ENCODE peak calls at places on chromosomes 2 and 18, in nine cellular contexts. X, E, Q, R, F, P, K, D and V are unnamed samples.

GRCh38 chr2:42742740-42743666 is 20.9 kb downstream of the OXER1 start:
- DNase-seq in P (no peak), K (no peak), F (no peak), X (no peak), R (no peak), Q (no peak), D (no peak), E (no peak), V (no peak)

GRCh38 chr18:61127714-61128485 is 205.3 kb upstream of the CDH20 start:
- DNase-seq in X (no peak), F (no peak), D (no peak), R (no peak), P (no peak), E (no peak), K (no peak), Q (no peak), V (no peak)

GRCh38 chr2:72350852-72351251 is 203.2 kb upstream of the CYP26B1 start:
- DNase-seq in R (no peak), P (no peak), K (no peak), X (no peak), F (no peak), Q (no peak), E (no peak), D (no peak), V (no peak)

GRCh38 chr2:173187911-173188788 is 112.5 kb downstream of the MAP3K20 start:
- DNase-seq in E (peak; percentile 29), R (no peak), Q (no peak), X (no peak), D (no peak), P (no peak), K (no peak), F (no peak), V (no peak)

GRCh38 chr18:7626175-7626921 is 59.2 kb downstream of the PTPRM start:
- DNase-seq in K (no peak), R (no peak), D (no peak), X (no peak), P (no peak), F (no peak), Q (no peak), E (no peak), V (no peak)

GRCh38 chr2:95206086-95206485 is 1.2 kb upstream of the ZNF892 start:
- DNase-seq in E (no peak), Q (no peak), F (no peak), D (no peak), R (no peak), P (no peak), K (no peak), X (no peak), V (no peak)

GRCh38 chr2:19748711-19749506 is 152.9 kb downstream of the TTC32 start:
- DNase-seq in K (no peak), P (no peak), D (no peak), Q (no peak), R (no peak), F (no peak), X (no peak), E (no peak), V (peak; percentile 81)

GRCh38 chr2:20474757-20475566 is 28.1 kb downstream of the RHOB start:
- DNase-seq in R (no peak), E (no peak), P (no peak), Q (no peak), X (no peak), F (no peak), D (no peak), K (no peak), V (peak; percentile 69)

GRCh38 chr18:48833701-48834394 is 116.9 kb downstream of the SMAD7 start:
- DNase-seq in Q (no peak), P (no peak), R (no peak), F (peak; percentile 52), D (peak; percentile 33), K (no peak), E (no peak), X (no peak), V (peak; percentile 33)

GRCh38 chr2:82007051-82007664 is 1702.6 kb upstream of the LRRTM1 start:
- DNase-seq in E (no peak), R (no peak), X (no peak), Q (no peak), K (no peak), D (no peak), F (no peak), P (no peak), V (no peak)

GRCh38 chr2:6794484-6794883 is 71.2 kb downstream of the CMPK2 start:
- DNase-seq in F (no peak), D (no peak), E (no peak), R (no peak), Q (no peak), P (no peak), K (no peak), X (no peak), V (no peak)

GRCh38 chr2:17975401-17975800 is 96.9 kb downstream of the KCNS3 start:
- DNase-seq in E (no peak), K (no peak), X (no peak), P (no peak), R (no peak), F (no peak), D (no peak), Q (no peak), V (no peak)

GRCh38 chr2:164504253-164504652 is 117.0 kb downstream of the GRB14 start:
- DNase-seq in X (no peak), D (no peak), P (no peak), Q (no peak), F (no peak), E (no peak), R (no peak), K (peak; percentile 29), V (no peak)

GRCh38 chr2:65061910-65062339 is 5.7 kb downstream of the CEP68 start:
- DNase-seq in P (no peak), X (no peak), R (no peak), D (no peak), F (no peak), Q (no peak), E (no peak), K (no peak), V (no peak)

GRCh38 chr2:228245601-228246000 is 64.1 kb upstream of the SPHKAP start:
- DNase-seq in P (no peak), Q (no peak), F (no peak), K (no peak), D (no peak), R (no peak), X (no peak), E (no peak), V (no peak)

GRCh38 chr2:128594953-128595677 is 276.4 kb upstream of the HS6ST1 start:
- DNase-seq in E (no peak), K (no peak), R (no peak), Q (no peak), P (no peak), D (no peak), F (no peak), X (no peak), V (peak; percentile 49)

GRCh38 chr2:201795608-201796477 is 10.5 kb upstream of the CDK15 start:
- DNase-seq in F (no peak), P (no peak), X (no peak), K (peak; percentile 61), D (no peak), E (peak; percentile 80), Q (no peak), R (peak; percentile 56), V (no peak)

GRCh38 chr18:23689616-23690504 is 607 bp downstream of the LAMA3 start:
- DNase-seq in E (no peak), F (no peak), X (peak; percentile 18), K (peak; percentile 42), P (no peak), R (no peak), Q (no peak), D (no peak), V (no peak)

GRCh38 chr2:3536682-3537632 is 17.6 kb upstream of the ADI1 start:
- DNase-seq in R (peak; percentile 76), P (no peak), X (peak; percentile 61), K (peak; percentile 72), Q (no peak), D (no peak), F (no peak), E (peak; percentile 65), V (no peak)

GRCh38 chr2:111618953-111619902 is 264.8 kb downstream of the ANAPC1 start:
- DNase-seq in E (no peak), P (no peak), X (no peak), D (no peak), F (no peak), K (peak; percentile 23), R (peak; percentile 48), Q (no peak), V (no peak)

GRCh38 chr2:160533482-160533881 is 39.9 kb upstream of the RBMS1 start:
- DNase-seq in D (no peak), P (no peak), K (no peak), F (no peak), E (no peak), R (no peak), Q (no peak), X (no peak), V (no peak)

GRCh38 chr2:24971300-24971549 is 530 bp downstream of the DNAJC27 start:
- DNase-seq in E (no peak), D (peak; percentile 27), F (peak; percentile 15), X (no peak), R (no peak), K (no peak), Q (no peak), P (no peak), V (no peak)

GRCh38 chr18:1488957-1489356 is 584.3 kb downstream of the ADCYAP1 start:
- DNase-seq in P (no peak), Q (no peak), R (no peak), K (no peak), X (no peak), D (no peak), F (no peak), E (no peak), V (no peak)

GRCh38 chr2:27285481-27285880 is 3.3 kb downstream of the TRIM54 start:
- DNase-seq in D (no peak), K (no peak), Q (no peak), X (no peak), R (no peak), E (no peak), F (no peak), P (no peak), V (no peak)

GRCh38 chr2:240200230-240201051 is 60.0 kb upstream of the OTOS start:
- DNase-seq in P (no peak), F (no peak), R (no peak), D (no peak), E (no peak), Q (no peak), X (no peak), K (no peak), V (peak; percentile 68)

GRCh38 chr2:171703574-171704347 is 16.5 kb downstream of the DYNC1I2 start:
- DNase-seq in F (no peak), D (no peak), P (no peak), Q (no peak), R (peak; percentile 52), K (peak; percentile 54), X (no peak), E (peak; percentile 46), V (no peak)

GRCh38 chr2:196431957-196432356 is 207.6 kb upstream of the CCDC150 start:
- DNase-seq in D (no peak), E (peak; percentile 10), F (no peak), K (peak; percentile 41), Q (no peak), P (no peak), R (no peak), X (no peak), V (no peak)

GRCh38 chr18:44786257-44786656 is 105.6 kb downstream of the SETBP1 start:
- DNase-seq in P (no peak), K (no peak), F (no peak), D (no peak), X (no peak), R (no peak), E (no peak), Q (no peak), V (no peak)

GRCh38 chr18:28854964-28855363 is 678.0 kb upstream of the CDH2 start:
- DNase-seq in E (no peak), X (no peak), D (no peak), R (no peak), F (no peak), P (no peak), Q (no peak), K (no peak), V (no peak)

GRCh38 chr2:1707771-1708351 is 36.5 kb downstream of the PXDN start:
- DNase-seq in R (no peak), P (no peak), X (peak; percentile 79), F (no peak), E (peak; percentile 81), K (no peak), D (no peak), Q (no peak), V (no peak)

GRCh38 chr2:186590538-186591441 is 934 bp downstream of the ITGAV start:
- DNase-seq in D (no peak), P (no peak), F (no peak), R (peak; percentile 74), Q (no peak), K (peak; percentile 49), X (no peak), E (peak; percentile 42), V (no peak)